ENCODE peak calls at places on chromosomes 7 and 10, in five cellular contexts. N is uterus, P is posterior cingulate gyrus, V is Caki2, T is T-helper 2 cell. F is an unnamed sample.

GRCh38 chr10:112614072-112614471 is 167.1 kb downstream of the VTI1A start:
- DNase-seq in N (no peak), P (no peak), V (no peak), T (no peak), F (no peak)

GRCh38 chr7:38248069-38248567 is 25.3 kb downstream of the TARP start:
- DNase-seq in N (no peak), P (no peak), V (no peak), T (no peak), F (no peak)

GRCh38 chr10:132697568-132698200 is 88.3 kb downstream of the NKX6-2 start:
- DNase-seq in N (no peak), P (peak), V (no peak), T (no peak), F (no peak)

GRCh38 chr7:41886906-41887311 is 184.0 kb upstream of the INHBA start:
- DNase-seq in N (peak), P (peak), V (no peak), T (no peak), F (no peak)

GRCh38 chr10:113474756-113475155 is 78.1 kb upstream of the HABP2 start:
- DNase-seq in N (no peak), P (no peak), V (no peak), T (no peak), F (no peak)

GRCh38 chr7:16951483-16952080 is 69.8 kb upstream of the AGR3 start:
- DNase-seq in N (no peak), P (no peak), V (no peak), T (no peak), F (no peak)

GRCh38 chr10:16116404-16117304 is 256.3 kb upstream of the MINDY3 start:
- DNase-seq in N (no peak), P (no peak), V (peak), T (no peak), F (no peak)

GRCh38 chr10:54607983-54608382 is 193.0 kb downstream of the PCDH15 start:
- DNase-seq in N (no peak), P (no peak), V (no peak), T (no peak), F (no peak)

GRCh38 chr10:29304259-29305030 is 15.6 kb downstream of the LYZL1 start:
- DNase-seq in N (peak), P (peak), V (peak), T (no peak), F (peak)

GRCh38 chr7:136878878-136879277 is 10.4 kb downstream of the CHRM2 start:
- DNase-seq in N (no peak), P (no peak), V (no peak), T (no peak), F (no peak)

GRCh38 chr7:25906760-25907159 is 245.2 kb upstream of the NFE2L3 start:
- DNase-seq in N (no peak), P (peak), V (no peak), T (no peak), F (no peak)

GRCh38 chr7:102471791-102472125 is 7.0 kb downstream of the POLR2J start:
- DNase-seq in N (no peak), P (peak), V (no peak), T (no peak), F (no peak)

GRCh38 chr7:158516524-158516923 is 71.1 kb downstream of the PTPRN2 start:
- DNase-seq in N (no peak), P (no peak), V (no peak), T (no peak), F (no peak)

GRCh38 chr7:87960244-87960643 is 26.2 kb downstream of the ADAM22 start:
- DNase-seq in N (no peak), P (no peak), V (no peak), T (no peak), F (no peak)

GRCh38 chr10:114288424-114289095 is 49.5 kb downstream of the VWA2 start:
- DNase-seq in N (no peak), P (no peak), V (no peak), T (no peak), F (no peak)

GRCh38 chr7:54541941-54542618 is at the start of gene VSTM2A:
- DNase-seq in N (no peak), P (peak), V (no peak), T (no peak), F (no peak)

GRCh38 chr7:107691713-107692112 is 31.1 kb downstream of the SLC26A4 start:
- DNase-seq in N (no peak), P (no peak), V (no peak), T (no peak), F (no peak)

GRCh38 chr7:36404639-36405408 is 15.2 kb downstream of the ANLN start:
- DNase-seq in N (no peak), P (no peak), V (no peak), T (no peak), F (no peak)

GRCh38 chr7:2968616-2969397 is 74.9 kb downstream of the CARD11 start:
- DNase-seq in N (no peak), P (peak), V (no peak), T (no peak), F (no peak)

GRCh38 chr10:1746796-1747195 is 9.5 kb upstream of the ADARB2 start:
- DNase-seq in N (no peak), P (no peak), V (no peak), T (no peak), F (no peak)

GRCh38 chr10:5900247-5900646 is 10.2 kb downstream of the FBH1 start:
- DNase-seq in N (no peak), P (no peak), V (no peak), T (no peak), F (no peak)

GRCh38 chr10:131759347-131759746 is 141.5 kb upstream of the PPP2R2D start:
- DNase-seq in N (no peak), P (peak), V (no peak), T (no peak), F (no peak)

GRCh38 chr7:150860291-150860977 is 8.1 kb downstream of the AOC1 start:
- DNase-seq in N (no peak), P (no peak), V (no peak), T (no peak), F (no peak)

GRCh38 chr7:42105541-42106349 is 131.3 kb downstream of the GLI3 start:
- DNase-seq in N (no peak), P (no peak), V (no peak), T (no peak), F (no peak)

GRCh38 chr10:104638861-104639594 is 2.1 kb upstream of the SORCS3 start:
- DNase-seq in N (no peak), P (peak), V (peak), T (no peak), F (no peak)

GRCh38 chr7:142805350-142806020 is 34.7 kb downstream of the PRSS2 start:
- DNase-seq in N (no peak), P (no peak), V (no peak), T (no peak), F (no peak)

GRCh38 chr10:95525033-95525418 is 36.1 kb downstream of the SORBS1 start:
- DNase-seq in N (no peak), P (no peak), V (no peak), T (no peak), F (no peak)

GRCh38 chr10:3781458-3782098 is 3.4 kb downstream of the KLF6 start:
- DNase-seq in N (peak), P (peak), V (peak), T (peak), F (no peak)

GRCh38 chr10:102850025-102850518 is 4.0 kb upstream of the BORCS7 start:
- DNase-seq in N (no peak), P (no peak), V (no peak), T (no peak), F (no peak)

GRCh38 chr10:32437334-32437733 is 8.6 kb upstream of the CCDC7 start:
- DNase-seq in N (no peak), P (no peak), V (no peak), T (no peak), F (no peak)